ENCODE peak calls at places on chromosome 6, in seven cellular contexts. Q, H, M, T, J, P and F are unnamed samples.
A peak's percentile ranks its signal among the peaks of the same experiment; 100 is the strongest.

GRCh38 chr6:20188630-20189075 is 23.6 kb downstream of the MBOAT1 start:
- DNase-seq in Q (peak; percentile 16), H (no peak), M (no peak), T (no peak), J (no peak), P (no peak), F (no peak)

GRCh38 chr6:89562114-89562815 is 76.3 kb downstream of the LYRM2 start:
- DNase-seq in Q (no peak), H (no peak), M (no peak), T (no peak), J (no peak), P (no peak), F (no peak)

GRCh38 chr6:37201726-37202125 is 31.8 kb downstream of the PIM1 start:
- DNase-seq in Q (no peak), H (no peak), M (no peak), T (no peak), J (no peak), P (peak; percentile 4), F (no peak)

GRCh38 chr6:125549202-125549884 is 200.1 kb upstream of the HEY2 start:
- DNase-seq in Q (no peak), H (peak; percentile 62), M (no peak), T (no peak), J (no peak), P (no peak), F (no peak)

GRCh38 chr6:143061597-143062385 is 1.1 kb downstream of the AIG1 start:
- DNase-seq in Q (peak; percentile 16), H (no peak), M (no peak), T (no peak), J (no peak), P (no peak), F (no peak)

GRCh38 chr6:88814909-88815308 is 148.5 kb downstream of the RNGTT start:
- DNase-seq in Q (no peak), H (no peak), M (no peak), T (no peak), J (no peak), P (no peak), F (no peak)

GRCh38 chr6:106858653-106859092 is 115.9 kb downstream of the CD24 start:
- DNase-seq in Q (peak; percentile 92), H (peak; percentile 7), M (no peak), T (no peak), J (no peak), P (no peak), F (no peak)

GRCh38 chr6:74248966-74249365 is 553.0 kb downstream of the CD109 start:
- DNase-seq in Q (no peak), H (peak; percentile 66), M (no peak), T (no peak), J (no peak), P (no peak), F (peak; percentile 23)

GRCh38 chr6:26607434-26608230 is 10.9 kb downstream of the ABT1 start:
- DNase-seq in Q (peak; percentile 25), H (peak; percentile 75), M (peak; percentile 71), T (peak; percentile 52), J (peak; percentile 44), P (no peak), F (peak; percentile 80)

GRCh38 chr6:169225887-169226286 is 27.8 kb downstream of the THBS2 start:
- DNase-seq in Q (no peak), H (no peak), M (no peak), T (no peak), J (no peak), P (peak; percentile 67), F (no peak)

GRCh38 chr6:163237110-163237509 is 177.4 kb upstream of the QKI start:
- DNase-seq in Q (no peak), H (no peak), M (no peak), T (no peak), J (no peak), P (no peak), F (no peak)

GRCh38 chr6:158765509-158766068 is 53.6 kb downstream of the EZR start:
- DNase-seq in Q (no peak), H (no peak), M (no peak), T (no peak), J (no peak), P (peak; percentile 21), F (no peak)

GRCh38 chr6:11424395-11425050 is 113.0 kb upstream of the TMEM170B start:
- DNase-seq in Q (no peak), H (no peak), M (no peak), T (no peak), J (no peak), P (no peak), F (no peak)

GRCh38 chr6:20532881-20533280 is 1.4 kb upstream of the CDKAL1 start:
- DNase-seq in Q (no peak), H (no peak), M (no peak), T (no peak), J (no peak), P (no peak), F (no peak)

GRCh38 chr6:84685983-84686584 is 78.3 kb downstream of the TBX18 start:
- DNase-seq in Q (no peak), H (peak; percentile 38), M (peak; percentile 22), T (peak; percentile 22), J (peak; percentile 2), P (no peak), F (peak; percentile 25)

GRCh38 chr6:3457710-3458605 is 1.1 kb upstream of the SLC22A23 start:
- DNase-seq in Q (no peak), H (peak; percentile 56), M (no peak), T (no peak), J (no peak), P (peak; percentile 76), F (peak; percentile 43)

DNA sequence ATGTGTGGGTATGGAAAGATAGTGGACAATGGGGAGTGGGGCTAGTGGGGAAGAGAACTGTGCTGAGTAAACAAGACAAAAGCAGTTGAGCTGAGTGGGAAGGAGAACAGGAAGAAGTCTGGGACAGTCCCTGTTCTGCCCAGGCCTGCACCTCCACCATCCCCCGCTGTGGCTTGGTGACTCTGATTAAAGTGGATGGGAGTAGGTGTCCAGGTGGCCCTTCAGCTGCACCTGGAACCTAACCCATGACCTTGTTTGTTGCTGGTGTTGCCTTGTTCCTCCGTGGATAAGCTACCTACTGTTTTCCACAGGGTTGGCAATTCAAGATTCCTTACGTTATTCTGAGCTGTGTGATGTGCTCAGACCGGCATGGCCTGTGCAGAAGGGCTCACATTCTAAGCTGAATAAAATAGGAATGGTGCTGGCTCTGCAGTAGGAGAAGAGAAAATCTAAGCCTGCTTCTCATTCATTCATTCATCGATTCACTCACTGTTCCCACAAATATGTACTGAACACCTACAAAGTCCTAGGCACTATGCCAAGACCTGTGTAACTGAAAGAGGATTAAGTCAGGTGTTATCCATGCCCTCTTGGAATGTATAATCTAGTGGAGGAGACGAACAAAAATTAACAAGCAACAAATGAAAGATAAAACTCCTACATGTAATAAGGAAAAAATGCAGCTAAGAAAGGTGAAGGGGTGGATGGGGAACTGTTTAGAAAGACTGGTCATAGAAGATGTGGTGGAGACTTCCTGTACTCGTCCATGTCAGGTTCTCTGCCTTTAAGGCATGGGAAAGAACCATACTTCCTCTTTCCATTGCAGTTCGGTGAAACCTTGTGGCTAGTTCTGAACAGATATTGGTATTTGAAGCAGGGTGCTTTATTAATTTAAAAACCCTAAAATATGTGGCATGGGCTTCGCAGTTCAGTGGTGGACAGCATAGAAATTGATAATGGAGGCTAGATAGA is 10.1 kb upstream of the CALHM6 start:
- DNase-seq in Q (no peak), H (no peak), M (no peak), T (no peak), J (no peak), P (no peak), F (no peak)
- H3K4me3 ChIP-seq in Q (no peak overlapping the region), H (no peak overlapping the region), M (no peak overlapping the region), T (no peak overlapping the region), J (no peak overlapping the region), P (no peak overlapping the region), F (no peak overlapping the region)

GRCh38 chr6:548517-548916 is 108.4 kb downstream of the HUS1B start:
- DNase-seq in Q (no peak), H (no peak), M (no peak), T (no peak), J (no peak), P (no peak), F (no peak)

GRCh38 chr6:549901-550300 is 107.0 kb downstream of the HUS1B start:
- DNase-seq in Q (no peak), H (no peak), M (no peak), T (no peak), J (no peak), P (no peak), F (peak; percentile 4)

GRCh38 chr6:548091-548490 is 108.8 kb downstream of the HUS1B start:
- DNase-seq in Q (no peak), H (no peak), M (no peak), T (no peak), J (no peak), P (no peak), F (no peak)

GRCh38 chr6:551829-552350 is 105.0 kb downstream of the HUS1B start:
- DNase-seq in Q (no peak), H (no peak), M (no peak), T (no peak), J (no peak), P (no peak), F (no peak)

GRCh38 chr6:551405-551804 is 105.5 kb downstream of the HUS1B start:
- DNase-seq in Q (peak; percentile 13), H (peak; percentile 46), M (peak; percentile 65), T (peak; percentile 61), J (no peak), P (no peak), F (peak; percentile 73)
- TF ChIP-seq CTCF in Q (peak; percentile 5), H (peak; percentile 26), M (peak; percentile 60), T (peak; percentile 43), J (no peak), P (no peak), F (peak; percentile 53)

GRCh38 chr6:118511930-118512715 is 36.0 kb upstream of the PLN start:
- DNase-seq in Q (no peak), H (no peak), M (no peak), T (no peak), J (no peak), P (no peak), F (no peak)

GRCh38 chr6:118509009-118509617 is 39.0 kb upstream of the PLN start:
- DNase-seq in Q (peak; percentile 22), H (peak; percentile 31), M (peak; percentile 40), T (peak; percentile 40), J (peak; percentile 2), P (no peak), F (peak; percentile 76)

DNA sequence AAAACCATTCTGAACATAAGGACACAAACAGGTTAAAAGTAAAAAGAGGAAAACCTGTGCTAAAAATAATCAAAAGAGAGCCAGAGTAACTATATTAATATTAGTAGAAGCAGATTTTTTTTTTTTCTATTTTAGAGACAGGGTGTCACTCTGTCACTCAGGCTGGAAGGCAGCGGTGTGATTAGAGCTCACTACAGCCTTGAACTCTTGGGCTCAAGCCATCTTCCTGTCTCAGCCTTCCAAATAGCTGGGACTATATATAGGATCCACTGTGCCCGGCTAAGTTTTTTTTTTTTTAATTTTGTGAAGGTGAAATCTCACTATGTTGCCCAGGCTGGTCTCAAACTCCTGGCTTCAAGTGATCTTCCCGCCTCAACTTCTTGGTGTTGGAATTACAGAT is 33.4 kb upstream of the PLN start:
- DNase-seq in Q (no peak), H (no peak), M (no peak), T (no peak), J (no peak), P (no peak), F (no peak)
- H3K4me3 ChIP-seq in Q (no peak overlapping the region), H (no peak overlapping the region), M (no peak overlapping the region), T (no peak overlapping the region), J (no peak overlapping the region), P (no peak overlapping the region), F (no peak overlapping the region)

GRCh38 chr6:156174026-156174880 is 602.9 kb upstream of the ARID1B start:
- DNase-seq in Q (no peak), H (no peak), M (no peak), T (no peak), J (no peak), P (no peak), F (no peak)

GRCh38 chr6:156175433-156175832 is 601.7 kb upstream of the ARID1B start:
- DNase-seq in Q (no peak), H (no peak), M (no peak), T (no peak), J (no peak), P (no peak), F (no peak)

GRCh38 chr6:156175971-156176421 is 601.2 kb upstream of the ARID1B start:
- DNase-seq in Q (no peak), H (peak; percentile 52), M (no peak), T (peak; percentile 51), J (peak; percentile 2), P (peak; percentile 68), F (peak; percentile 1)
- TF ChIP-seq CTCF in Q (peak; percentile 22), H (peak; percentile 30), M (peak; percentile 49), T (peak; percentile 55), J (no peak), P (no peak), F (no peak)